ENCODE peak calls at places on chromosomes 5 and 9, in nine cellular contexts. G is HepG2, H is stomach, B is gastrocnemius medialis, L is mucosa of descending colon, W is kidney, M is endodermal cell, K is AG10803, T is GM12865. D is an unnamed sample.
A peak's percentile ranks its signal among the peaks of the same experiment; 100 is the strongest.

GRCh38 chr5:53446908-53447307 is 33.5 kb upstream of the FST start:
- DNase-seq in M (no peak), B (no peak), T (no peak), G (no peak), K (no peak), H (no peak), L (no peak), W (no peak), D (no peak)

GRCh38 chr5:81519217-81519905 is 125.4 kb upstream of the ACOT12 start:
- DNase-seq in K (no peak), B (no peak), W (no peak), L (no peak), T (no peak), G (no peak), H (no peak), M (no peak), D (no peak)

GRCh38 chr5:109200221-109200620 is 209.6 kb downstream of the PJA2 start:
- DNase-seq in H (no peak), T (no peak), G (no peak), L (no peak), W (peak; percentile 69), M (no peak), B (no peak), K (no peak), D (no peak)

GRCh38 chr5:123438902-123439301 is 15.7 kb upstream of the CEP120 start:
- DNase-seq in G (no peak), M (no peak), T (peak; percentile 50), B (no peak), W (no peak), H (no peak), L (peak; percentile 55), K (no peak), D (no peak)

GRCh38 chr9:9214052-9214451 is 1398.8 kb downstream of the PTPRD start:
- DNase-seq in T (no peak), W (no peak), G (no peak), B (no peak), L (no peak), K (no peak), M (no peak), H (no peak), D (no peak)

GRCh38 chr5:86951761-86952160 is 315.9 kb upstream of the RASA1 start:
- DNase-seq in G (no peak), H (no peak), K (no peak), L (no peak), T (no peak), B (no peak), W (no peak), M (no peak), D (no peak)

GRCh38 chr9:111076043-111076442 is 37.8 kb upstream of the LPAR1 start:
- DNase-seq in K (no peak), W (no peak), T (no peak), G (no peak), H (no peak), B (no peak), M (no peak), L (no peak), D (no peak)

GRCh38 chr9:97384406-97385262 is 27.3 kb upstream of the TDRD7 start:
- DNase-seq in L (no peak), H (peak; percentile 17), B (no peak), G (no peak), W (no peak), M (peak; percentile 38), T (no peak), K (no peak), D (no peak)

GRCh38 chr9:122016789-122017188 is 76.3 kb downstream of the TTLL11 start:
- DNase-seq in M (no peak), K (no peak), L (no peak), B (no peak), T (no peak), H (no peak), W (no peak), G (no peak), D (no peak)

GRCh38 chr5:73967347-73967746 is 341.4 kb downstream of the ARHGEF28 start:
- DNase-seq in W (no peak), G (no peak), K (no peak), L (no peak), T (no peak), B (no peak), H (no peak), M (no peak), D (no peak)

GRCh38 chr5:132090107-132090506 is 16.5 kb downstream of the CSF2 start:
- DNase-seq in W (no peak), G (no peak), T (no peak), B (no peak), H (no peak), M (no peak), L (no peak), K (peak; percentile 95), D (no peak)

GRCh38 chr5:90434116-90434714 is 24.7 kb upstream of the CETN3 start:
- DNase-seq in G (peak; percentile 39), W (no peak), K (peak; percentile 35), T (peak; percentile 67), M (peak; percentile 89), L (peak; percentile 53), B (no peak), H (peak; percentile 33), D (peak; percentile 56)

GRCh38 chr5:88829053-88829452 is 53.9 kb downstream of the MEF2C start:
- DNase-seq in K (peak; percentile 45), L (no peak), T (peak; percentile 68), H (no peak), B (peak; percentile 44), G (no peak), M (no peak), W (no peak), D (no peak)

GRCh38 chr9:122954253-122954691 is 13.5 kb downstream of the RABGAP1 start:
- DNase-seq in M (no peak), B (no peak), H (no peak), W (no peak), L (no peak), K (peak; percentile 18), G (no peak), T (no peak), D (no peak)

GRCh38 chr5:151038292-151038745 is 17.9 kb downstream of the GPX3 start:
- DNase-seq in H (no peak), G (no peak), L (no peak), W (no peak), M (no peak), K (no peak), T (no peak), B (no peak), D (peak; percentile 70)

DNA sequence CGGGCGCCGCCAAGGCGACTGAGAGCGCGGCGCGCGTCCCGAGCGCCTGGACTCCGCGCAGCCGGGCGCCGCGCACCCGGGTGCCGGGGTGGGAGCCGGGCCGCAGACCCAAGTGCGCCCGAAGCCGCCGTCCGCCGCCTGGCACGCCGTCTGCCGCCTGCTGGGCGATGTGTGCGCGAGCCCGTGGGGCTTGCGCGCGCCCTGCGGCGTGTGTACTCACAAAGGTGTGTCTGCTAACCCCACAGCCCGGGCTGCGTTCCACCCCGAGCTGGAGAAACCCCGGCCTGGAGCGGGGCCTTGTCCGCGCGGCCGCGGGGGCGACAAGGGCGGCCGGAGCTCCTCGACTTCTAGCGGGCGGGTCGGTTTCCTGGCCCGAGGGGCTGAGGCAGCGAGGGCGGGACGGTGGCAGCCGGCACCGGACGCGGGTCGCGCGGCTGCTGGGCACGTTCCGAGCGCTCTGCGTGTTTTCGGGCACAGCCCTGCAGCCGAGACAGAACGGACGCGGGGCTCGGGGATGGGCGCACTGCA is 1.1 kb upstream of the ZSWIM6 start:
- DNase-seq in K (peak; percentile 80), W (peak; percentile 92), L (peak; percentile 90), H (peak; percentile 91), T (peak; percentile 83), M (peak; percentile 83), B (peak; percentile 60), G (peak; percentile 31), D (peak; percentile 76)
- TF ChIP-seq CTCF in K (peak; percentile 38), W (no peak), L (no peak), H (peak; percentile 54), T (peak; percentile 32), M (peak; percentile 56), B (peak; percentile 29), G (peak; percentile 32), D (peak; percentile 54)

DNA sequence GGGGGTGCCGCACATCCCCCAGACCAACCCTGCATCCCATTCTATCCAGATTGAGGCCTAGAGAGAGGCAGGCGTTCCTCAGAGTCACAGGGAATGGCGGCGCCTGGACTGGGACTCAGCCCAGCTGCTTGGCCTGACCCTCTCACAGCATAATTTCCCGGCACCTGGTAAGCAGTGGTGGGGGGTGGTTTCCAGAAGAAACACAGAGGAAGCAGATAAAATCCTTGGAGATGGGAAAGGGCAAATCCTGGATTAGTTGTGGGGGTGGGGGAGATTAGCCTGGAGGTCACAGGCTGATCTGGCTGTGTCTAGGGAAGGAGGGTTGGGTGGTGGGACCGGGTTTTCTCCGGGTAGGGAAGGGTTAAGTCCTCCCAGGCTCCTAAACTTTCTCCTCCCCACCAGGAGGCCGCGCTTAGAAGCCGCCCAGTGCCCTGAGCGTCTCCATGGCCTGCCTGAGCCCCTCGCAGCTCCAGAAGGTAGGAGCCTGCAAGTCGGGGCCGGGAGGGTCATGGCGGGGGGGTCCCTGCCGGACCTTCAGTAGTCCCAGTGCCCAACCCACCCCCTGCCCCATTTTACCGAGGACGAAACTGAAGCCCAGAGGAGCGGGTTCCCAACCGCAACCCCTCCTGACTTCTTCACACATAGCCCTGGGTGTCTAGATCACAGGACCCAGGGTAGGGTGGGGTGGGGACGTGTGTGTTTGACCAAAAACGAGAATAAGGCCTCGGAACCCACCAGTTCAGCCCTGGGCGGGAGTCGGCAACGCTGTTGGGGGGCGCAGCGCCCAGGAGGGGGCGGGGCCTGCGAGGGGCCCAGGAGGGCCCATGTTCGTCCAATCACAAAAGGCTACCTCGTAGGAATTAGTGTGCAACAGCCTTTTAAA is 1.3 kb downstream of the PHYHD1 start:
- DNase-seq in L (peak; percentile 51), M (peak; percentile 92), T (no peak), G (peak; percentile 62), B (peak; percentile 30), K (peak; percentile 58), W (peak; percentile 88), H (peak; percentile 55), D (peak; percentile 56)
- TF ChIP-seq CTCF in L (no peak), M (no peak), T (no peak), G (peak; percentile 8), B (no peak), K (peak; percentile 15), W (no peak), H (no peak), D (no peak)

DNA sequence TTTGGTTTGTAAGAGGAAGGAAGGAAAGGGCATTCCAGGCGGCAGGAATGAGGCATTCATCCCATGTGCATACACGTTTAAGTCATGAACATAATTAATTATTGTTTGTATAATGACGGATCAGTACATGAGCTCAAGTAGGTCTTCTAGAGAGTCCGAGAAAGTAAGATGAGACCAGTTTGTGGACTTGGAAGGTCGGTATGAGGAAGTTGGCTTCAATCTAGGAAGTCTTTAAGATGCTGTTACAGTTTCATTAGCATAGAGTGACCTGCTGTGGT is 2.1 kb downstream of the GTF3C4 start:
- DNase-seq in L (no peak), G (no peak), W (no peak), B (no peak), H (no peak), M (no peak), K (no peak), T (no peak), D (no peak)
- TF ChIP-seq CTCF in L (no peak), G (no peak), W (no peak), B (no peak), H (no peak), M (no peak), K (peak; percentile 12), T (no peak), D (no peak)

DNA sequence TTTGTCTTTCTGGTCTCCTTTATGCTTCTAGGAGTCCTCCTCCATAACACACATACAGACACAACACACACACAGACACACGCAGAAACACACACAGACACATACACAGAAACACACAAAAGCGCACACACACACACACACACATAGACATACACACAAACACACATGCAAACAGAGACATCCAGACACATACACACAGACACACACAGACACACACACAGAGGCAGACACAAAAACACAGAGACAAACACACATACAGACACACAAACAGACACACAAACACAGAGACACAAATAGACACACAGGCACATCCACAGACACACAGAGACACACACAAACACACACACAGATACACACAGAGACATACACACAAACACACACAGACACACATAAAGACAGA is 220.2 kb downstream of the IRX2 start:
- DNase-seq in M (no peak), H (no peak), W (no peak), B (no peak), G (no peak), L (no peak), T (no peak), K (no peak), D (no peak)
- TF ChIP-seq CTCF in M (no peak), H (no peak), W (no peak), B (no peak), G (no peak), L (no peak), T (no peak), K (no peak), D (no peak)

D was measured in psoas muscle.